ENCODE peak calls at places on chromosomes 3 and 15, in four cellular contexts. One of them, this sample, is unnamed.

GRCh38 chr15:48647963-48648362 is 2.5 kb upstream of the FBN1 start:
- DNase-seq in GM12878: no peak
- DNase-seq in HepG2: no peak
- DNase-seq in H1: no peak
- DNase-seq in this sample: no peak

GRCh38 chr3:160622263-160623045 is 54.5 kb upstream of the ARL14 start:
- DNase-seq in GM12878: no peak
- DNase-seq in HepG2: no peak
- DNase-seq in H1: no peak
- DNase-seq in this sample: no peak

GRCh38 chr3:104632947-104633346 is 733.8 kb upstream of the ALCAM start:
- DNase-seq in GM12878: no peak
- DNase-seq in HepG2: no peak
- DNase-seq in H1: no peak
- DNase-seq in this sample: no peak

GRCh38 chr3:12489832-12490231 is 5.6 kb downstream of the TSEN2 start:
- DNase-seq in GM12878: no peak
- DNase-seq in HepG2: no peak
- DNase-seq in H1: no peak
- DNase-seq in this sample: no peak

GRCh38 chr3:157819415-157819814 is 286.8 kb downstream of the SHOX2 start:
- DNase-seq in GM12878: no peak
- DNase-seq in HepG2: no peak
- DNase-seq in H1: no peak
- DNase-seq in this sample: no peak

GRCh38 chr3:133371676-133372075 is 28.2 kb upstream of the BFSP2 start:
- DNase-seq in GM12878: no peak
- DNase-seq in HepG2: no peak
- DNase-seq in H1: peak; percentile 16
- DNase-seq in this sample: no peak

GRCh38 chr15:63240136-63240535 is 37.3 kb upstream of the APH1B start:
- DNase-seq in GM12878: no peak
- DNase-seq in HepG2: no peak
- DNase-seq in H1: no peak
- DNase-seq in this sample: no peak

GRCh38 chr3:150681037-150681436 is 22.7 kb downstream of the ERICH6 start:
- DNase-seq in GM12878: peak; percentile 48
- DNase-seq in HepG2: no peak
- DNase-seq in H1: no peak
- DNase-seq in this sample: no peak

GRCh38 chr3:13878711-13879101 is 1.2 kb downstream of the WNT7A start:
- DNase-seq in GM12878: no peak
- DNase-seq in HepG2: no peak
- DNase-seq in H1: peak; percentile 82
- DNase-seq in this sample: no peak

GRCh38 chr15:94083467-94083991 is 147.8 kb upstream of the MCTP2 start:
- DNase-seq in GM12878: no peak
- DNase-seq in HepG2: no peak
- DNase-seq in H1: no peak
- DNase-seq in this sample: peak; percentile 25

GRCh38 chr15:52351206-52351907 is 55.8 kb upstream of the MYO5C start:
- DNase-seq in GM12878: no peak
- DNase-seq in HepG2: no peak
- DNase-seq in H1: no peak
- DNase-seq in this sample: no peak

GRCh38 chr3:57983734-57984518 is 24.3 kb upstream of the FLNB start:
- DNase-seq in GM12878: peak; percentile 96
- DNase-seq in HepG2: peak; percentile 88
- DNase-seq in H1: no peak
- DNase-seq in this sample: no peak

GRCh38 chr3:141360888-141361598 is 7.3 kb upstream of the ZBTB38 start:
- DNase-seq in GM12878: no peak
- DNase-seq in HepG2: peak; percentile 98
- DNase-seq in H1: no peak
- DNase-seq in this sample: peak; percentile 35

GRCh38 chr15:39629376-39629775 is 48.5 kb downstream of the THBS1 start:
- DNase-seq in GM12878: no peak
- DNase-seq in HepG2: no peak
- DNase-seq in H1: no peak
- DNase-seq in this sample: no peak

GRCh38 chr15:65580287-65580686 is 30.6 kb downstream of the INTS14 start:
- DNase-seq in GM12878: no peak
- DNase-seq in HepG2: peak; percentile 21
- DNase-seq in H1: no peak
- DNase-seq in this sample: no peak

GRCh38 chr15:34709866-34710265 is 44.9 kb downstream of the GJD2 start:
- DNase-seq in GM12878: no peak
- DNase-seq in HepG2: no peak
- DNase-seq in H1: no peak
- DNase-seq in this sample: no peak

GRCh38 chr3:124448954-124449353 is 281.3 kb upstream of the UMPS start:
- DNase-seq in GM12878: no peak
- DNase-seq in HepG2: no peak
- DNase-seq in H1: no peak
- DNase-seq in this sample: no peak
- TF ChIP-seq SUZ12 in GM12878: no peak
- TF ChIP-seq SUZ12 in HepG2: no peak
- TF ChIP-seq SUZ12 in H1: no peak
- TF ChIP-seq SUZ12 in this sample: no peak

GRCh38 chr3:64563776-64564175 is 124.0 kb downstream of the ADAMTS9 start:
- DNase-seq in GM12878: no peak
- DNase-seq in HepG2: no peak
- DNase-seq in H1: no peak
- DNase-seq in this sample: no peak

GRCh38 chr3:64561503-64561810 is 126.3 kb downstream of the ADAMTS9 start:
- DNase-seq in GM12878: no peak
- DNase-seq in HepG2: no peak
- DNase-seq in H1: no peak
- DNase-seq in this sample: no peak

GRCh38 chr3:64559658-64560057 is 128.1 kb downstream of the ADAMTS9 start:
- DNase-seq in GM12878: no peak
- DNase-seq in HepG2: no peak
- DNase-seq in H1: no peak
- DNase-seq in this sample: no peak

GRCh38 chr3:64555351-64555750 is 132.4 kb downstream of the ADAMTS9 start:
- DNase-seq in GM12878: no peak
- DNase-seq in HepG2: no peak
- DNase-seq in H1: no peak
- DNase-seq in this sample: no peak

GRCh38 chr3:64560802-64561502 is 126.8 kb downstream of the ADAMTS9 start:
- DNase-seq in GM12878: no peak
- DNase-seq in HepG2: no peak
- DNase-seq in H1: no peak
- DNase-seq in this sample: no peak
- H3K4me3 ChIP-seq in GM12878: no peak overlapping the region
- H3K4me3 ChIP-seq in HepG2: no peak overlapping the region
- H3K4me3 ChIP-seq in H1: no peak overlapping the region
- H3K4me3 ChIP-seq in this sample: no peak overlapping the region

GRCh38 chr3:155809181-155809580 is 3.1 kb upstream of the C3orf33 start:
- DNase-seq in GM12878: no peak
- DNase-seq in HepG2: no peak
- DNase-seq in H1: no peak
- DNase-seq in this sample: no peak

GRCh38 chr3:155804298-155804697 is 1.8 kb downstream of the C3orf33 start:
- DNase-seq in GM12878: no peak
- DNase-seq in HepG2: peak; percentile 40
- DNase-seq in H1: no peak
- DNase-seq in this sample: no peak

GRCh38 chr3:155805802-155806618 is at the start of gene C3orf33:
- DNase-seq in GM12878: no peak
- DNase-seq in HepG2: peak; percentile 30
- DNase-seq in H1: peak; percentile 88
- DNase-seq in this sample: peak; percentile 57

GRCh38 chr3:155805204-155805801 is 775 bp downstream of the C3orf33 start:
- DNase-seq in GM12878: no peak
- DNase-seq in HepG2: peak; percentile 75
- DNase-seq in H1: no peak
- DNase-seq in this sample: no peak

GRCh38 chr3:155807823-155808222 is 1.7 kb upstream of the C3orf33 start:
- DNase-seq in GM12878: no peak
- DNase-seq in HepG2: no peak
- DNase-seq in H1: no peak
- DNase-seq in this sample: no peak
- TF ChIP-seq ZNF274 in GM12878: no peak
- TF ChIP-seq ZNF274 in HepG2: no peak
- TF ChIP-seq ZNF274 in H1: no peak
- TF ChIP-seq ZNF274 in this sample: no peak

GRCh38 chr3:77038468-77038927 is 1.4 kb upstream of the ROBO2 start:
- DNase-seq in GM12878: no peak
- DNase-seq in HepG2: peak; percentile 68
- DNase-seq in H1: peak; percentile 72
- DNase-seq in this sample: peak; percentile 76

GRCh38 chr3:77041756-77042155 is 1.9 kb downstream of the ROBO2 start:
- DNase-seq in GM12878: no peak
- DNase-seq in HepG2: no peak
- DNase-seq in H1: no peak
- DNase-seq in this sample: no peak

GRCh38 chr3:77039606-77040553 is at the start of gene ROBO2:
- DNase-seq in GM12878: no peak
- DNase-seq in HepG2: no peak
- DNase-seq in H1: peak; percentile 82
- DNase-seq in this sample: peak; percentile 59

GRCh38 chr3:77041156-77041696 is 1.3 kb downstream of the ROBO2 start:
- DNase-seq in GM12878: no peak
- DNase-seq in HepG2: no peak
- DNase-seq in H1: no peak
- DNase-seq in this sample: no peak

GRCh38 chr3:77038928-77039605 is 832 bp upstream of the ROBO2 start:
- DNase-seq in GM12878: no peak
- DNase-seq in HepG2: no peak
- DNase-seq in H1: peak; percentile 68
- DNase-seq in this sample: no peak
- TF ChIP-seq SUZ12 in GM12878: no peak
- TF ChIP-seq SUZ12 in HepG2: no peak
- TF ChIP-seq SUZ12 in H1: peak; percentile 45
- TF ChIP-seq SUZ12 in this sample: no peak

GRCh38 chr15:95327661-95328060 is 1002.8 kb upstream of the NR2F2 start:
- DNase-seq in GM12878: no peak
- DNase-seq in HepG2: no peak
- DNase-seq in H1: no peak
- DNase-seq in this sample: no peak
- H3K4me3 ChIP-seq in GM12878: no peak overlapping the region
- H3K4me3 ChIP-seq in HepG2: no peak overlapping the region
- H3K4me3 ChIP-seq in H1: no peak overlapping the region
- H3K4me3 ChIP-seq in this sample: no peak overlapping the region

DNA sequence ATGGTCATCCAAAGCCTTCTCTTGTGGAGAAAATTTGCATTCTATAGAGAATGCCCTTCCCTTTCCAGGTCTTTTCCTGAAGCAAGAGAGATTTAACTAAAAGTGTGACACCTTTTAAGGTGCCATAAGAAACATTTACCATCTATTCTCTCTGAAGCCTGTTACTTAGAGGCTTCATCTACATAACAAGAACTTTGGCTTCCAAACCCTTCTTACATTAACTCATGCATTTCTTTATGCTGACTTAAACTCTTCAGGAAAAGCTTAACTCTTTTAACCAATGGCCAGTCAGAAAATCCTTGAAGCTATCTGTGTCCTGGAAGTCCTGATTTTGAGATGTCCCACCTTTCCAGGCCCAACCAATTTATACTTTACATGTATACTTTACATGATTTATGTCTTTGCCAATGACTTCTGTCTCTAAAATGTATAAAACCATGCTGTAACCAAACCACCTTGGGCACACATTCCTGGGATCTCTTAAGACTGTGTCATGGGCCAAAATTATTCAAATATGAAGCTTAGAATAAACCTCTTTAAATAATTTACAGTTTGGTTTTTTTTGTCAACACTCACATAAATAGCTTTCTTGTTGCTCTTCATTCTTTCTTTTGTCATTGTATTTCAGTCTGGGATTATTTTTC is 472.6 kb upstream of the NECTIN3 start:
- DNase-seq in GM12878: no peak
- DNase-seq in HepG2: no peak
- DNase-seq in H1: no peak
- DNase-seq in this sample: no peak
- TF ChIP-seq ZNF274 in GM12878: no peak
- TF ChIP-seq ZNF274 in HepG2: no peak
- TF ChIP-seq ZNF274 in H1: no peak
- TF ChIP-seq ZNF274 in this sample: no peak

DNA sequence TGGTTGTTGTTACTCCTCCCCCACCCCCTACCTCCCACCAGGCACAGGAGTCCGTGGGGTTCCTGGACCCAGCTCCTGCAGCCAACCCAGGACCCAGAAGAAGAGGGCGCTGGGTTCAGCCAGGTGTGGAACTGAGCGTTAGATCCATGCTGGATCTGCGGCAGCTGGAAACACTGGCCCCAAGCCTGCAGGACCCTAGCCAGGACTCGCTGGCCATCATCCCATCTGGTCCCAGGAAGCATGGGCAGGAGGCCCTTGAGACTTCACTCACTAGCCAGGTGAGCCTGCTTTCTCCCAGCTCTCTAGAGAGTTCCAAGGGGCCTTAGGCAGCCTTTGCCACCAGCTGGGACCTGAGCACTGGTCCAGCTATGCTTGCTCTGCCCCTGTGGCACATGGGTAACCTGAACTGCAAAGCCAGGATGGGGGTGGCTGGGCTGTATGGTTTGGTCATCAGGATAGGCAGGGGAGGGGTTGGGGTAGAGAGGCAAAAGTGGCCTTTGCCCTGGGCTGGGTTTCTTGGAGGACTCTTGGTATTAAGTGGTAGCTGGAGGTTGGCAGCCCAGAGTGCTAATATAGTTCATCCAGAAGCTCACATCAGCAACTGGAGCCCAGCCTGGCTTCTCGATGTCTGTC is 7.0 kb upstream of the JMJD7 start:
- DNase-seq in GM12878: no peak
- DNase-seq in HepG2: no peak
- DNase-seq in H1: no peak
- DNase-seq in this sample: no peak
- TF ChIP-seq SUZ12 in GM12878: no peak
- TF ChIP-seq SUZ12 in HepG2: no peak
- TF ChIP-seq SUZ12 in H1: no peak
- TF ChIP-seq SUZ12 in this sample: no peak

GRCh38 chr15:57223345-57223744 is 153.0 kb upstream of the CGNL1 start:
- DNase-seq in GM12878: no peak
- DNase-seq in HepG2: no peak
- DNase-seq in H1: no peak
- DNase-seq in this sample: no peak
- H3K4me3 ChIP-seq in GM12878: no peak overlapping the region
- H3K4me3 ChIP-seq in HepG2: no peak overlapping the region
- H3K4me3 ChIP-seq in H1: no peak overlapping the region
- H3K4me3 ChIP-seq in this sample: no peak overlapping the region

This sample was measured in NT2/D1.